ENCODE peak calls at places on chromosomes 2 and 18, in eight cellular contexts. O is neural progenitor cell; H is cardiac muscle cell; T is stomach; C is GM23338; G is CD8-positive, alpha-beta memory T cell; U is sigmoid colon; R is suprapubic skin. B is an unnamed sample. For H3K4me1, the result is how much of the 10 kb centered on the place peaks cover.

GRCh38 chr2:231162036-231162345 is 36.4 kb upstream of the ARMC9 start:
- DNase-seq in O (no peak), H (peak), T (no peak), C (no peak), G (no peak), U (no peak), R (no peak), B (no peak)

GRCh38 chr18:38940863-38941531 is 1375.4 kb upstream of the CELF4 start:
- DNase-seq in O (no peak), H (peak), T (no peak), C (peak), G (peak), U (no peak), R (no peak), B (no peak)

GRCh38 chr2:130355578-130356431 is at the start of gene PTPN18:
- DNase-seq in O (peak), H (peak), T (peak), C (peak), G (peak), U (peak), R (peak), B (peak)

GRCh38 chr2:30899655-30900054 is 92.4 kb upstream of the CAPN13 start:
- DNase-seq in O (no peak), H (no peak), T (no peak), C (no peak), G (no peak), U (no peak), R (no peak), B (no peak)

GRCh38 chr18:58908006-58908405 is 43.3 kb downstream of the ZNF532 start:
- DNase-seq in O (no peak), H (no peak), T (no peak), C (no peak), G (no peak), U (no peak), R (no peak), B (no peak)

GRCh38 chr2:37779123-37779522 is 107.7 kb upstream of the CDC42EP3 start:
- DNase-seq in O (no peak), H (no peak), T (no peak), C (no peak), G (no peak), U (no peak), R (no peak), B (no peak)

GRCh38 chr18:67771271-67771670 is 254.8 kb upstream of the DSEL start:
- DNase-seq in O (no peak), H (peak), T (no peak), C (no peak), G (no peak), U (no peak), R (no peak), B (no peak)

GRCh38 chr2:163664610-163665009 is 71.2 kb downstream of the FIGN start:
- DNase-seq in O (no peak), H (peak), T (no peak), C (no peak), G (no peak), U (no peak), R (no peak), B (no peak)

GRCh38 chr2:200319587-200320337 is 13.3 kb downstream of the SPATS2L start:
- DNase-seq in O (no peak), H (peak), T (no peak), C (no peak), G (no peak), U (no peak), R (no peak), B (no peak)

GRCh38 chr18:47247833-47248609 is 3.4 kb downstream of the SKOR2 start:
- DNase-seq in O (peak), H (no peak), T (no peak), C (peak), G (no peak), U (no peak), R (no peak), B (no peak)

GRCh38 chr2:128414351-128414750 is 95.7 kb upstream of the HS6ST1 start:
- DNase-seq in O (no peak), H (no peak), T (peak), C (no peak), G (no peak), U (no peak), R (peak), B (no peak)

GRCh38 chr18:26190506-26190905 is 35.7 kb upstream of the TAF4B start:
- DNase-seq in O (no peak), H (no peak), T (no peak), C (no peak), G (peak), U (no peak), R (no peak), B (peak)

GRCh38 chr2:37561615-37562569 is 109.5 kb downstream of the CDC42EP3 start:
- DNase-seq in O (no peak), H (peak), T (no peak), C (peak), G (no peak), U (no peak), R (no peak), B (no peak)

GRCh38 chr18:39134255-39134654 is 1568.7 kb upstream of the CELF4 start:
- DNase-seq in O (no peak), H (no peak), T (no peak), C (peak), G (no peak), U (no peak), R (no peak), B (no peak)

GRCh38 chr2:98565286-98565860 is 42.9 kb downstream of the COA5 start:
- DNase-seq in O (no peak), H (no peak), T (no peak), C (no peak), G (no peak), U (no peak), R (no peak), B (no peak)

DNA sequence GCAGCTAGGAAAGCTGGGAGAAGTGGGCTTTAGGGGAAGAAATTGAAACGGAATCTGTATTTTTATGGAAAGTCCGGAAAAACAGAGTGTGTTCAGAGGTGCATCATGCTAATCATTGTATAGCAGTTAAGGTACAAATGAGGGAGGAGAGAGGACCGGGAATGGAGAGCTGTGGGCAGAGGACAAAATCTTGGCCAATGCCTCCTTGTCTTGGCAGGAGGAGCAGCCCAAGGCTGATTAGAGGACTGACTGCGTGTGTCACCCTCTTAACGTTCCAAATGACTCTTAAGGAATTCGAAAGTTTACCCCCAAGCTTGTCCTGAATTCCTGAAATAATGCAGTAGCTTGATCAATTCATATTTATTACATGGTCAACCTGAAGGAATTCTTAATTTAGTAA is 81.0 kb downstream of the ZNF236 start:
- DNase-seq in O (no peak), H (peak), T (no peak), C (no peak), G (no peak), U (no peak), R (no peak), B (no peak)
- H3K4me1 ChIP-seq in O (under half), H (under half), T (under half), C (under half), G (under half), U (under half), R (under half), B (under half)

DNA sequence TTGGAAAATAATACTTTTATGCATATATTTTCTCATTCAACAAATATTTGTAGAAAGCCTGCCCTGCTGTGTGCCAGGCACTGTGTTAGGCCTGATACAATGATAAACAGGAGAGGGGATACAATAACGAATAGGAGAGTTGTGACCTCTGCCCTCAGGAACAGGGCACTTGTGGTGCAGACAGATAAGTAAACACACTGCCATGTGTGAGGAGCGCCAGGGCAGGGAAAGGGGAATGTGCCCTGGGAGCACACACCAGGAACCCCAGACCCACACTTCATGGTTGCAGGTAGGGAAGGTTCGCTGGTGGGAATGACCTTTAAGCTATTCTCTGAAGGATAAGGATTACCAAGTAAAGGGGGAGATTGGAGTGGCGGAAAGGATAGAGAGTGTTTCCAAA is 42.2 kb upstream of the DSC1 start:
- DNase-seq in O (no peak), H (no peak), T (no peak), C (no peak), G (no peak), U (no peak), R (no peak), B (no peak)
- H3K4me1 ChIP-seq in O (under half), H (under half), T (under half), C (under half), G (under half), U (under half), R (under half), B (under half)

GRCh38 chr2:60536716-60537115 is 16.7 kb downstream of the BCL11A start:
- DNase-seq in O (no peak), H (peak), T (no peak), C (no peak), G (no peak), U (no peak), R (no peak), B (no peak)
- H3K4me1 ChIP-seq in O (half or more), H (under half), T (half or more), C (half or more), G (under half), U (half or more), R (half or more), B (under half)

GRCh38 chr18:48398074-48398473 is 11.1 kb downstream of the ZBTB7C start:
- DNase-seq in O (no peak), H (no peak), T (no peak), C (no peak), G (no peak), U (no peak), R (no peak), B (no peak)
- H3K4me1 ChIP-seq in O (under half), H (half or more), T (under half), C (under half), G (under half), U (under half), R (under half), B (under half)

B was measured in naive thymus-derived CD4-positive, alpha-beta T cell.